ENCODE peak calls at places on chromosomes 2 and 18, in five cellular contexts. One of them, this sample, is unnamed.

GRCh38 chr2:27903649-27904544 is 13.4 kb downstream of the BABAM2 start:
- DNase-seq in K562: peak; percentile 49
- DNase-seq in endodermal cell: no peak
- DNase-seq in Peyer's patch: no peak
- DNase-seq in fibroblast of lung: peak; percentile 62
- DNase-seq in this sample: no peak

GRCh38 chr18:65610939-65611338 is 139.9 kb upstream of the CDH7 start:
- DNase-seq in K562: no peak
- DNase-seq in endodermal cell: peak; percentile 54
- DNase-seq in Peyer's patch: no peak
- DNase-seq in fibroblast of lung: no peak
- DNase-seq in this sample: no peak

GRCh38 chr2:96320326-96321229 is 4.5 kb upstream of the ITPRIPL1 start:
- DNase-seq in K562: no peak
- DNase-seq in endodermal cell: no peak
- DNase-seq in Peyer's patch: no peak
- DNase-seq in fibroblast of lung: no peak
- DNase-seq in this sample: no peak

GRCh38 chr2:219254590-219255219 is 987 bp upstream of the TUBA4A start:
- DNase-seq in K562: no peak
- DNase-seq in endodermal cell: no peak
- DNase-seq in Peyer's patch: no peak
- DNase-seq in fibroblast of lung: no peak
- DNase-seq in this sample: no peak

GRCh38 chr18:12460874-12461273 is 53.1 kb downstream of the PRELID3A start:
- DNase-seq in K562: peak; percentile 52
- DNase-seq in endodermal cell: no peak
- DNase-seq in Peyer's patch: peak; percentile 54
- DNase-seq in fibroblast of lung: peak; percentile 23
- DNase-seq in this sample: no peak

GRCh38 chr18:56545539-56545938 is 92.9 kb downstream of the TXNL1 start:
- DNase-seq in K562: no peak
- DNase-seq in endodermal cell: no peak
- DNase-seq in Peyer's patch: no peak
- DNase-seq in fibroblast of lung: peak; percentile 25
- DNase-seq in this sample: no peak

GRCh38 chr2:176134978-176135575 is 5.6 kb downstream of the HOXD8 start:
- DNase-seq in K562: no peak
- DNase-seq in endodermal cell: no peak
- DNase-seq in Peyer's patch: no peak
- DNase-seq in fibroblast of lung: no peak
- DNase-seq in this sample: no peak

GRCh38 chr2:12856934-12857660 is 140.4 kb downstream of the TRIB2 start:
- DNase-seq in K562: no peak
- DNase-seq in endodermal cell: no peak
- DNase-seq in Peyer's patch: no peak
- DNase-seq in fibroblast of lung: peak; percentile 56
- DNase-seq in this sample: no peak

GRCh38 chr18:23267447-23267776 is 132.1 kb downstream of the CABLES1 start:
- DNase-seq in K562: no peak
- DNase-seq in endodermal cell: no peak
- DNase-seq in Peyer's patch: no peak
- DNase-seq in fibroblast of lung: no peak
- DNase-seq in this sample: no peak

GRCh38 chr2:152826880-152827279 is 108.5 kb downstream of the ARL6IP6 start:
- DNase-seq in K562: no peak
- DNase-seq in endodermal cell: no peak
- DNase-seq in Peyer's patch: no peak
- DNase-seq in fibroblast of lung: no peak
- DNase-seq in this sample: no peak

GRCh38 chr2:231987088-231987788 is 25.7 kb downstream of the DIS3L2 start:
- DNase-seq in K562: peak; percentile 21
- DNase-seq in endodermal cell: no peak
- DNase-seq in Peyer's patch: no peak
- DNase-seq in fibroblast of lung: peak; percentile 28
- DNase-seq in this sample: peak; percentile 23

GRCh38 chr2:134212726-134213125 is 41.1 kb upstream of the MGAT5 start:
- DNase-seq in K562: no peak
- DNase-seq in endodermal cell: no peak
- DNase-seq in Peyer's patch: no peak
- DNase-seq in fibroblast of lung: no peak
- DNase-seq in this sample: no peak

GRCh38 chr2:120910956-120911951 is 175.6 kb downstream of the GLI2 start:
- DNase-seq in K562: no peak
- DNase-seq in endodermal cell: no peak
- DNase-seq in Peyer's patch: no peak
- DNase-seq in fibroblast of lung: no peak
- DNase-seq in this sample: peak; percentile 28

GRCh38 chr2:210599476-210599875 is 43.1 kb downstream of the CPS1 start:
- DNase-seq in K562: no peak
- DNase-seq in endodermal cell: no peak
- DNase-seq in Peyer's patch: no peak
- DNase-seq in fibroblast of lung: no peak
- DNase-seq in this sample: no peak

GRCh38 chr2:23900133-23900926 is 26.6 kb downstream of the ATAD2B start:
- DNase-seq in K562: peak; percentile 24
- DNase-seq in endodermal cell: no peak
- DNase-seq in Peyer's patch: no peak
- DNase-seq in fibroblast of lung: no peak
- DNase-seq in this sample: no peak

GRCh38 chr2:23901966-23902942 is 24.7 kb downstream of the ATAD2B start:
- DNase-seq in K562: no peak
- DNase-seq in endodermal cell: no peak
- DNase-seq in Peyer's patch: no peak
- DNase-seq in fibroblast of lung: peak; percentile 57
- DNase-seq in this sample: no peak

GRCh38 chr2:23903034-23903433 is 23.9 kb downstream of the ATAD2B start:
- DNase-seq in K562: no peak
- DNase-seq in endodermal cell: no peak
- DNase-seq in Peyer's patch: no peak
- DNase-seq in fibroblast of lung: no peak
- DNase-seq in this sample: no peak

GRCh38 chr2:23904215-23904614 is 22.7 kb downstream of the ATAD2B start:
- DNase-seq in K562: no peak
- DNase-seq in endodermal cell: no peak
- DNase-seq in Peyer's patch: no peak
- DNase-seq in fibroblast of lung: no peak
- DNase-seq in this sample: no peak

GRCh38 chr2:23900927-23901322 is 26.0 kb downstream of the ATAD2B start:
- DNase-seq in K562: peak; percentile 32
- DNase-seq in endodermal cell: no peak
- DNase-seq in Peyer's patch: no peak
- DNase-seq in fibroblast of lung: peak; percentile 92
- DNase-seq in this sample: no peak
- H3K27ac ChIP-seq in K562: peak overlapping the region; percentile 16
- H3K27ac ChIP-seq in endodermal cell: no peak overlapping the region
- H3K27ac ChIP-seq in Peyer's patch: peak overlapping the region; percentile 66
- H3K27ac ChIP-seq in fibroblast of lung: peak overlapping the region; percentile 15
- H3K27ac ChIP-seq in this sample: no peak overlapping the region

GRCh38 chr2:64111426-64111825 is 32.8 kb downstream of the PELI1 start:
- DNase-seq in K562: no peak
- DNase-seq in endodermal cell: no peak
- DNase-seq in Peyer's patch: no peak
- DNase-seq in fibroblast of lung: peak; percentile 18
- DNase-seq in this sample: no peak

GRCh38 chr2:64114063-64114911 is 29.9 kb downstream of the PELI1 start:
- DNase-seq in K562: no peak
- DNase-seq in endodermal cell: peak; percentile 57
- DNase-seq in Peyer's patch: no peak
- DNase-seq in fibroblast of lung: peak; percentile 74
- DNase-seq in this sample: no peak

GRCh38 chr2:64115808-64116598 is 28.2 kb downstream of the PELI1 start:
- DNase-seq in K562: no peak
- DNase-seq in endodermal cell: no peak
- DNase-seq in Peyer's patch: no peak
- DNase-seq in fibroblast of lung: no peak
- DNase-seq in this sample: no peak

GRCh38 chr2:64112016-64112415 is 32.2 kb downstream of the PELI1 start:
- DNase-seq in K562: no peak
- DNase-seq in endodermal cell: no peak
- DNase-seq in Peyer's patch: no peak
- DNase-seq in fibroblast of lung: peak; percentile 34
- DNase-seq in this sample: no peak

DNA sequence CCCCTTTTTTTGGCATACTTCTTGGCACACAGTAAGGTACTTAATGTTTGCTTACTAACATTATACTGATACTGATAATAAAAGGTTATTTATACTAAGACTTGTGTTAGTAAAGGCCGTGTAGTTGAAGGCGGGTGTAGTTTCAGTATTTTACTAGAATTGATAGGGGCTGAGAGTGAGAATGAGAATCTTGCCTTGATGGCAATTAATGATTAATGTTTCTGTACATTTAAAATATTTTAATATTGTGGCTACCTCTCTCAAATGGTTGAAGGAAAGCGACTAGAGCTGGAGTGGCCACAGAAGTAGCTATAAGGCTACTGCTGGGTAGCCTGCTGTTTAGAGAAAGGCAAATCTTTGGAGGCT is 29.3 kb downstream of the PELI1 start:
- DNase-seq in K562: no peak
- DNase-seq in endodermal cell: no peak
- DNase-seq in Peyer's patch: no peak
- DNase-seq in fibroblast of lung: no peak
- DNase-seq in this sample: no peak
- H3K4me3 ChIP-seq in K562: no peak overlapping the region
- H3K4me3 ChIP-seq in endodermal cell: peak overlapping the region; percentile 39
- H3K4me3 ChIP-seq in Peyer's patch: no peak overlapping the region
- H3K4me3 ChIP-seq in fibroblast of lung: no peak overlapping the region
- H3K4me3 ChIP-seq in this sample: no peak overlapping the region

DNA sequence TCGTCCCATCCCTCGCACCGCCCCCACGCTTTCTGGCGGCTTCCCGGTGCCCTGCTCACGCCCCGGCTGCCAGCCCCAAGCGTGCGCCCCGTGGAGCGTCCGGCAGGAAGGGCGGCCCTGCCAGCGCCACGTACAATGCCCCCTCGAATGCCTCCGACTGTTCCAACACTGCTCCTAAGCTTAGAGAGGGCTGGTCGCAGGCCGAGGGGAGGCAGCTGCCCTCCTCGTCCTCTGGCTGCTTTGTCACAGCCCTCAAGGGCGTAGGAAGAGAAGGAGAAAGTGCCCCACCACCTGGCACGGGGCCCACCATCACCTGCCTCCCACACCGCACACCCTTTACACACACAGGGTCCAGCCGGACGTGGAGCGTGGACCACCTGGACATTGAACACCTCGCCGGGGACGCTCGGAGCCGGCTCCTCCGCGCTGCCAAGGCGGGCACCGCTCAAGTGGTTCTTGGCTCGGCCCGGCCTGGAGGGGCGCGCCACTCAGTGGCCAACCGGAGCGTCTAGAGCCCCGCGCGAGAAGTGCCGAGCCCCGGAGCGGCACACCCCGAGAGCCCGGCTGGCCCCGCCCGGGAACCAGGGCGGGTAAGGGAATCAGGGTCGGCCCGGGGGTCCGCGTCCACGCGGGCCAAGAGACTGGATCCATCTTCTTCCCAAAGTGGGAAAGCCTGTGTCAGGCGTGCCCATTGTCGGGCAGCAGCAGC is 830 bp downstream of the DNER start:
- DNase-seq in K562: no peak
- DNase-seq in endodermal cell: peak; percentile 85
- DNase-seq in Peyer's patch: no peak
- DNase-seq in fibroblast of lung: no peak
- DNase-seq in this sample: no peak
- TF ChIP-seq CTCF in K562: no peak
- TF ChIP-seq CTCF in endodermal cell: peak; percentile 38
- TF ChIP-seq CTCF in Peyer's patch: no peak
- TF ChIP-seq CTCF in fibroblast of lung: no peak
- TF ChIP-seq CTCF in this sample: no peak

DNA sequence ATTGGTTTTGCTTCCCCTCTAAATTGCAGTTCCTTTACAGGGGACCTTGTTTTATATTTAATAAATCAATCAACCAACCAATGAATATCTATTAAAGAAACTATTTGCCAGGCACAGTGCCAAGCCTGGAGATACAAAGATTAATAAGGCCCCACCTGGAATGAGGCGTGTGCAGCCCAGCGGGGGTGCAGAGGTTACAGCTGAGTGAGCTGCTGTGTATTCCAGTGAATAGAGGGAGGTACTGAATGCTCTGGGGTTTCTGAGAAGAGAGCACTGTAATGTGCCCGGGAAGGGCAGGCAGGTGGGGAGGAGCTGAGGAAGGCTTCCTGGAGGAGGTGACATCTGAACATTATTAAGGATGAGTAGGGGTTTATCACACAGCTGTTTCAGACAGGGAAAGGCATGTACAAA is 51.9 kb downstream of the LIPG start:
- DNase-seq in K562: no peak
- DNase-seq in endodermal cell: peak; percentile 71
- DNase-seq in Peyer's patch: peak; percentile 79
- DNase-seq in fibroblast of lung: no peak
- DNase-seq in this sample: no peak
- H3K27ac ChIP-seq in K562: no peak overlapping the region
- H3K27ac ChIP-seq in endodermal cell: peak overlapping the region; percentile 96
- H3K27ac ChIP-seq in Peyer's patch: peak overlapping the region; percentile 69
- H3K27ac ChIP-seq in fibroblast of lung: no peak overlapping the region
- H3K27ac ChIP-seq in this sample: no peak overlapping the region

GRCh38 chr2:193836424-193836823 is 1641.7 kb upstream of the TMEFF2 start:
- DNase-seq in K562: no peak
- DNase-seq in endodermal cell: no peak
- DNase-seq in Peyer's patch: no peak
- DNase-seq in fibroblast of lung: no peak
- DNase-seq in this sample: no peak
- H3K4me3 ChIP-seq in K562: no peak overlapping the region
- H3K4me3 ChIP-seq in endodermal cell: no peak overlapping the region
- H3K4me3 ChIP-seq in Peyer's patch: no peak overlapping the region
- H3K4me3 ChIP-seq in fibroblast of lung: no peak overlapping the region
- H3K4me3 ChIP-seq in this sample: no peak overlapping the region

GRCh38 chr2:204004912-204005311 is 68.3 kb downstream of the ICOS start:
- DNase-seq in K562: no peak
- DNase-seq in endodermal cell: no peak
- DNase-seq in Peyer's patch: no peak
- DNase-seq in fibroblast of lung: no peak
- DNase-seq in this sample: no peak
- TF ChIP-seq CTCF in K562: no peak
- TF ChIP-seq CTCF in endodermal cell: no peak
- TF ChIP-seq CTCF in Peyer's patch: no peak
- TF ChIP-seq CTCF in fibroblast of lung: no peak
- TF ChIP-seq CTCF in this sample: no peak

GRCh38 chr2:70632966-70633365 is 79.3 kb upstream of the TGFA start:
- DNase-seq in K562: no peak
- DNase-seq in endodermal cell: no peak
- DNase-seq in Peyer's patch: no peak
- DNase-seq in fibroblast of lung: no peak
- DNase-seq in this sample: no peak
- H3K27ac ChIP-seq in K562: no peak overlapping the region
- H3K27ac ChIP-seq in endodermal cell: no peak overlapping the region
- H3K27ac ChIP-seq in Peyer's patch: no peak overlapping the region
- H3K27ac ChIP-seq in fibroblast of lung: no peak overlapping the region
- H3K27ac ChIP-seq in this sample: no peak overlapping the region

DNA sequence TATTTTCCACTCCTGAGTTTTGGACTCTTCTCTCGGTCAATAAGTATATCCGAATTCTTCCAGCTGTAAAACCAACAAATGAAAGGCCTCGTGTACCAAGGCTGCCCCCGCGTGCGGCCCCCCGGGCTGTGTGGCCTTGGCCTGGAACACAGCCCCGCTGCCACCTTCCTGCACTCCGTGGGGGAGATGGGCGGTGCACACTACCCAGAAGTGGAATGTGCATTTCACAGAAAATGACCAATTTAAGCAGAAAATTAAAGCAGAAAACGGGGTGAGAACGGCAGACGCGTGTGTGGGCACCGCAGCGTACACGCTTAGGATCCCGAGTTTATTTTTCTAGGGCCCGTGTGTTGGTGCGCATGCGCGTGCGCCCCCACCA is 34.4 kb upstream of the ZNF516 start:
- DNase-seq in K562: no peak
- DNase-seq in endodermal cell: no peak
- DNase-seq in Peyer's patch: no peak
- DNase-seq in fibroblast of lung: no peak
- DNase-seq in this sample: no peak
- H3K4me3 ChIP-seq in K562: no peak overlapping the region
- H3K4me3 ChIP-seq in endodermal cell: no peak overlapping the region
- H3K4me3 ChIP-seq in Peyer's patch: no peak overlapping the region
- H3K4me3 ChIP-seq in fibroblast of lung: peak overlapping the region; percentile 44
- H3K4me3 ChIP-seq in this sample: peak overlapping the region; percentile 45

GRCh38 chr18:25817571-25818237 is 272.7 kb downstream of the SS18 start:
- DNase-seq in K562: no peak
- DNase-seq in endodermal cell: no peak
- DNase-seq in Peyer's patch: no peak
- DNase-seq in fibroblast of lung: no peak
- DNase-seq in this sample: no peak
- TF ChIP-seq CTCF in K562: no peak
- TF ChIP-seq CTCF in endodermal cell: no peak
- TF ChIP-seq CTCF in Peyer's patch: no peak
- TF ChIP-seq CTCF in fibroblast of lung: no peak
- TF ChIP-seq CTCF in this sample: no peak

This sample was measured in heart left ventricle.